ENCODE peak calls at places on chromosome 1, in eight cellular contexts. L is astrocyte of the spinal cord, I is brain microvascular endothelial cell, A is heart left ventricle, V is stomach, U is dorsolateral prefrontal cortex, J is ovary, X is AG10803. R is an unnamed sample.

GRCh38 chr1:9031484-9032259 is 5.4 kb upstream of the SLC2A7 start:
- DNase-seq in X (no peak), A (peak), I (no peak), L (no peak), V (no peak), U (no peak), J (no peak), R (no peak)

GRCh38 chr1:67717876-67718275 is 32.9 kb downstream of the GADD45A start:
- DNase-seq in X (peak), J (no peak), I (no peak), A (no peak), V (no peak), L (no peak), U (no peak), R (no peak)

GRCh38 chr1:228081578-228082259 is 789 bp upstream of the ARF1 start:
- DNase-seq in X (no peak), V (no peak), L (no peak), I (no peak), U (peak), J (no peak), A (no peak), R (no peak)

GRCh38 chr1:226660410-226661182 is 78.5 kb downstream of the ITPKB start:
- DNase-seq in U (no peak), J (no peak), L (no peak), V (no peak), I (no peak), A (peak), X (no peak), R (no peak)

GRCh38 chr1:65174585-65174984 is 26.6 kb downstream of the AK4 start:
- DNase-seq in L (peak), V (peak), A (peak), X (peak), I (peak), U (no peak), J (peak), R (peak)

GRCh38 chr1:58249371-58249728 is 297.2 kb downstream of the OMA1 start:
- DNase-seq in A (no peak), U (no peak), V (no peak), J (no peak), L (no peak), X (no peak), I (no peak), R (no peak)

GRCh38 chr1:20964540-20965484 is 177.7 kb upstream of the HP1BP3 start:
- DNase-seq in U (no peak), V (no peak), A (no peak), X (no peak), I (no peak), J (no peak), L (no peak), R (no peak)

GRCh38 chr1:30487042-30487441 is 236.3 kb downstream of the MATN1 start:
- DNase-seq in V (no peak), J (no peak), A (no peak), X (no peak), L (no peak), I (no peak), U (no peak), R (no peak)

GRCh38 chr1:225458222-225458631 is 30.4 kb upstream of the LBR start:
- DNase-seq in V (no peak), I (peak), A (no peak), U (no peak), X (peak), J (no peak), L (peak), R (no peak)

GRCh38 chr1:229058111-229058551 is 212.8 kb upstream of the RAB4A start:
- DNase-seq in J (no peak), I (no peak), X (no peak), V (peak), U (no peak), L (no peak), A (no peak), R (no peak)

GRCh38 chr1:233613252-233614172 is at the start of gene KCNK1:
- DNase-seq in U (peak), I (peak), A (peak), X (peak), V (peak), J (peak), L (peak), R (peak)

GRCh38 chr1:241767737-241768136 is 80.3 kb upstream of the EXO1 start:
- DNase-seq in A (no peak), I (no peak), V (no peak), X (no peak), U (no peak), L (no peak), J (no peak), R (no peak)

GRCh38 chr1:236320671-236321070 is 38.9 kb upstream of the ERO1B start:
- DNase-seq in A (no peak), V (no peak), J (no peak), X (no peak), U (no peak), L (no peak), I (no peak), R (no peak)

GRCh38 chr1:204569478-204569877 is 53.3 kb downstream of the MDM4 start:
- DNase-seq in I (no peak), U (no peak), V (no peak), A (no peak), L (no peak), X (no peak), J (no peak), R (no peak)

GRCh38 chr1:1273535-1274298 is at the start of gene UBE2J2:
- DNase-seq in I (peak), L (peak), J (peak), U (peak), X (peak), A (peak), V (peak), R (peak)
- TF ChIP-seq CTCF in I (no peak), L (no peak), J (no peak), U (peak), X (no peak), A (peak), V (no peak), R (no peak)

GRCh38 chr1:47709302-47710074 is 271.6 kb downstream of the FOXD2 start:
- DNase-seq in J (no peak), A (no peak), L (no peak), I (no peak), U (no peak), X (no peak), V (no peak), R (no peak)
- TF ChIP-seq CTCF in J (no peak), A (no peak), L (peak), I (peak), U (peak), X (no peak), V (no peak), R (peak)

DNA sequence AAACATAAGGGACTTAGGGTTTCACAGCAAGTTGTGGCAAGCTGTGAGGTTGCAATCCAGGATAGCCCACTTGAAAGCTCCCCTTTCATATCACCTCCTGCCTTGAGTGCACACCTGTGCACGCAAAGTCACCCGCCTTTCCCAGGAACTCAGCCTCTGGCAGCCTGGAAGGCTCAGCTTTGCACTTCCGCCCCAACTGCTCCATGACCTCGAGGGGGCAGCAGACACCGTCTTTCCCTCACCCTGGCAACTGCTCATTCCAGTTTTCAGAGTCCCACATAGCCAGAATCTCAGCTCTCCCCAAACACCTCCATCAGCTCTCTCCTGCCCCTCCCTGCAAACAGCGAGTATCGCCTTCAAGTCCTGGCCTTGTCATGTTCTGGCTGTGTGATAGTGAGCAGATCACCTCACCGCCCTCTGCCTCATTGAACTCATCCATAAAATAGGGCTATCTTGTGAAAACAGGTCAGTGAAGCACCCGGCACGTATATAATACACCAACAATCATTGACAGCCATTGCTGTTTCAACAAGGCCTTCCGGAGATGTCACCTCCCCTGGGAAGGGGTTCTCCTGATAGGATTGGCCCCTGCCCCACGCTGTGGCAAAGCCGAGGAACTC is 32.2 kb upstream of the EPB41 start:
- DNase-seq in U (peak), A (peak), V (peak), I (peak), L (peak), X (peak), J (peak), R (peak)
- TF ChIP-seq CTCF in U (peak), A (peak), V (no peak), I (peak), L (peak), X (peak), J (peak), R (peak)

GRCh38 chr1:206929509-206929908 is 7.8 kb upstream of the FCMR start:
- DNase-seq in A (no peak), J (no peak), I (no peak), U (no peak), X (no peak), V (no peak), L (no peak), R (no peak)
- TF ChIP-seq CTCF in A (no peak), J (no peak), I (no peak), U (no peak), X (no peak), V (no peak), L (no peak), R (no peak)

DNA sequence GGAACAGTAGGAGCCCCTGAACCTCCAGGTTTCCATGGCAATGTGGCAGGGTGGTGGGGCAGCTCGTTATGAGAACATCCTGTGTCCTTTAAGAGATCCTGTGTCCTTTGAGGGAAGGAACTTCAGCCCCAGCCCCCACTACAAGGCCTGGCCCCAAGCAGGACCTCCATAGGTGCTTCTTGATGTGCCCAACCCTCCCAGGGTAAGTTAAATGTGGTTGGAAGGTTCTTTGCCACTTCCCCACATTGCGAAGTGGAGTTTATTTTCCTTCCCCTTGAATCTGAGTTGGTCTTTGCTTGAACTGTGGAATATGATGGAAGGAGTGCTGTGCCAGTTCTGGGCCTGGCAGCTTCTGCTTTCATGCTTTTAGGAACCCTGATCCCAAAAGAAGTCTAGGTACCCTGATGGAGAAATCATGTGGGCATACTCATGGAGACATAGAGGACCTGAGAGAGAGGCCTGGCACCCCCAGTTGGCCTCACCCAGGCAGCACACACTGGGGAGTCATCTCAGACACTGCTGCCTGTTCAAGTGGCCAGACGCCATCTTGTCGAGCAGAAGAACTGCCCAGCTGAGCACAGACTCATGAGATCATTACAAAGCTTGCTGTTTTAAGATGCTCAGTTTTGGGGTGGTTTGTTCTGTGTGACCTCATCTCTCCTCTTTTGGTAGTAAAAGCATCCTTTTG is 44.1 kb upstream of the ACTL8 start:
- DNase-seq in A (no peak), L (no peak), I (no peak), U (no peak), J (no peak), X (no peak), V (no peak), R (no peak)
- TF ChIP-seq CTCF in A (no peak), L (no peak), I (no peak), U (no peak), J (no peak), X (no peak), V (no peak), R (no peak)

GRCh38 chr1:178258521-178258920 is 164.6 kb downstream of the RASAL2 start:
- DNase-seq in I (no peak), U (no peak), A (no peak), L (no peak), X (no peak), J (no peak), V (no peak), R (no peak)

GRCh38 chr1:178267646-178268094 is 173.8 kb downstream of the RASAL2 start:
- DNase-seq in J (no peak), L (peak), U (no peak), I (no peak), A (no peak), V (no peak), X (peak), R (no peak)

GRCh38 chr1:178266619-178267066 is 172.7 kb downstream of the RASAL2 start:
- DNase-seq in A (no peak), U (no peak), V (no peak), I (no peak), J (no peak), X (no peak), L (no peak), R (no peak)

GRCh38 chr1:178262101-178262500 is 168.2 kb downstream of the RASAL2 start:
- DNase-seq in X (peak), L (peak), V (no peak), J (no peak), I (peak), A (no peak), U (no peak), R (peak)

DNA sequence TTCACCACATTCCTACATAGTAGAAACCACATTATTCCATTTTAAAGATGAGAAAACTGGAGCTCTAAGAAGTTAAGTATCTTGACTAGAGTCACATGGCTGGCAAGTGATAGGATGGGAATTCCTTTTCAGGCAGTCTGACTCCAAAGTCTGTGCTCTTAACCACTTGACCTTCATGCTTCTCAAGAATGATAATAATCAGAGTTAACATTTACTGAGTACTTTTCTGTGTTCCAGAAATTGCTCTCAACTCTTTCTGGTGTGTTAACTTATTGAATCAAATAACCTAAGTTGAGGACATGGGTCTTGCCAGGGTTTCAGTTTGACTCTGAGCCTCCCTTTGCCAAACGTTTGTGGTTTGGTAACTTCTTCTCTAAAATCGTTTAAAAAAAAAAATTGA is 169.4 kb downstream of the RASAL2 start:
- DNase-seq in J (no peak), X (peak), V (no peak), I (no peak), L (peak), U (no peak), A (no peak), R (no peak)
- TF ChIP-seq CTCF in J (no peak), X (no peak), V (no peak), I (no peak), L (no peak), U (no peak), A (no peak), R (no peak)